ENCODE peak calls at places on chromosome 12, in four cellular contexts. G, T, L and K are unnamed samples. For H3K27me3, the result is how much of the 10 kb centered on the place peaks cover.

GRCh38 chr12:71392521-71393145 is 47.0 kb upstream of the LGR5 start:
- DNase-seq in G (no peak), T (no peak), L (no peak), K (no peak)

GRCh38 chr12:8123124-8123888 is at the start of gene CLEC4A:
- DNase-seq in G (no peak), T (no peak), L (no peak), K (no peak)

GRCh38 chr12:18246057-18246456 is 15.3 kb upstream of the PIK3C2G start:
- DNase-seq in G (no peak), T (no peak), L (no peak), K (no peak)

GRCh38 chr12:89731614-89732013 is 23.0 kb upstream of the ATP2B1 start:
- DNase-seq in G (no peak), T (no peak), L (no peak), K (no peak)

GRCh38 chr12:102659200-102659911 is 179.0 kb upstream of the IGF1 start:
- DNase-seq in G (no peak), T (no peak), L (no peak), K (no peak)

GRCh38 chr12:38904932-38905479 is 385 bp downstream of the CPNE8 start:
- DNase-seq in G (peak), T (peak), L (peak), K (peak)

GRCh38 chr12:1559729-1560128 is 34.7 kb downstream of the FBXL14 start:
- DNase-seq in G (no peak), T (no peak), L (no peak), K (no peak)

GRCh38 chr12:119730381-119730780 is 62.4 kb downstream of the PRKAB1 start:
- DNase-seq in G (no peak), T (no peak), L (no peak), K (no peak)

GRCh38 chr12:113130457-113131135 is 5.0 kb downstream of the RASAL1 start:
- DNase-seq in G (no peak), T (no peak), L (no peak), K (peak)

GRCh38 chr12:51846911-51847829 is 1.3 kb downstream of the FIGNL2 start:
- DNase-seq in G (no peak), T (peak), L (peak), K (no peak)

GRCh38 chr12:24045816-24046257 is 96.4 kb upstream of the SOX5 start:
- DNase-seq in G (no peak), T (no peak), L (no peak), K (no peak)

GRCh38 chr12:102430661-102431060 is 49.7 kb downstream of the IGF1 start:
- DNase-seq in G (no peak), T (no peak), L (no peak), K (no peak)

GRCh38 chr12:76586764-76587395 is 27.3 kb upstream of the OSBPL8 start:
- DNase-seq in G (no peak), T (no peak), L (peak), K (no peak)

GRCh38 chr12:4117386-4118016 is 156.1 kb upstream of the CCND2 start:
- DNase-seq in G (peak), T (no peak), L (peak), K (no peak)

GRCh38 chr12:130160711-130161231 is 1.5 kb upstream of the FZD10 start:
- DNase-seq in G (no peak), T (no peak), L (no peak), K (no peak)

GRCh38 chr12:47156167-47156736 is 76.5 kb upstream of the AMIGO2 start:
- DNase-seq in G (peak), T (no peak), L (no peak), K (no peak)

GRCh38 chr12:94149781-94150482 is 1.6 kb downstream of the PLXNC1 start:
- DNase-seq in G (no peak), T (peak), L (peak), K (no peak)

GRCh38 chr12:89901319-89901718 is 192.7 kb upstream of the ATP2B1 start:
- DNase-seq in G (no peak), T (no peak), L (no peak), K (no peak)

GRCh38 chr12:98456583-98457573 is 58.5 kb upstream of the TMPO start:
- DNase-seq in G (no peak), T (peak), L (peak), K (peak)

GRCh38 chr12:4270670-4271432 is 2.7 kb upstream of the CCND2 start:
- DNase-seq in G (peak), T (peak), L (peak), K (no peak)

GRCh38 chr12:10214877-10215267 is 2.2 kb downstream of the GABARAPL1 start:
- DNase-seq in G (no peak), T (no peak), L (no peak), K (no peak)

GRCh38 chr12:99553461-99553860 is 94.1 kb upstream of the GARIN6 start:
- DNase-seq in G (no peak), T (no peak), L (no peak), K (no peak)

GRCh38 chr12:8065991-8066594 is at the start of gene C3AR1:
- DNase-seq in G (no peak), T (no peak), L (peak), K (no peak)

GRCh38 chr12:121334513-121335343 is 17.5 kb downstream of the ANAPC5 start:
- DNase-seq in G (no peak), T (no peak), L (no peak), K (peak)

GRCh38 chr12:75444444-75445136 is 36.0 kb upstream of the GLIPR1 start:
- DNase-seq in G (no peak), T (no peak), L (no peak), K (no peak)

GRCh38 chr12:49885663-49886461 is 17.8 kb downstream of the FAIM2 start:
- DNase-seq in G (no peak), T (no peak), L (no peak), K (no peak)
- H3K27me3 ChIP-seq in G (under half), T (half or more), L (under half), K (under half)

GRCh38 chr12:49000346-49000745 is 1.2 kb upstream of the DDN start:
- DNase-seq in G (no peak), T (no peak), L (no peak), K (no peak)

GRCh38 chr12:48997719-48998496 is 1.3 kb downstream of the DDN start:
- DNase-seq in G (no peak), T (no peak), L (peak), K (no peak)

GRCh38 chr12:48998497-48999353 is 450 bp downstream of the DDN start:
- DNase-seq in G (no peak), T (no peak), L (peak), K (no peak)

GRCh38 chr12:48996794-48997718 is 2.1 kb downstream of the DDN start:
- DNase-seq in G (peak), T (peak), L (peak), K (peak)

DNA sequence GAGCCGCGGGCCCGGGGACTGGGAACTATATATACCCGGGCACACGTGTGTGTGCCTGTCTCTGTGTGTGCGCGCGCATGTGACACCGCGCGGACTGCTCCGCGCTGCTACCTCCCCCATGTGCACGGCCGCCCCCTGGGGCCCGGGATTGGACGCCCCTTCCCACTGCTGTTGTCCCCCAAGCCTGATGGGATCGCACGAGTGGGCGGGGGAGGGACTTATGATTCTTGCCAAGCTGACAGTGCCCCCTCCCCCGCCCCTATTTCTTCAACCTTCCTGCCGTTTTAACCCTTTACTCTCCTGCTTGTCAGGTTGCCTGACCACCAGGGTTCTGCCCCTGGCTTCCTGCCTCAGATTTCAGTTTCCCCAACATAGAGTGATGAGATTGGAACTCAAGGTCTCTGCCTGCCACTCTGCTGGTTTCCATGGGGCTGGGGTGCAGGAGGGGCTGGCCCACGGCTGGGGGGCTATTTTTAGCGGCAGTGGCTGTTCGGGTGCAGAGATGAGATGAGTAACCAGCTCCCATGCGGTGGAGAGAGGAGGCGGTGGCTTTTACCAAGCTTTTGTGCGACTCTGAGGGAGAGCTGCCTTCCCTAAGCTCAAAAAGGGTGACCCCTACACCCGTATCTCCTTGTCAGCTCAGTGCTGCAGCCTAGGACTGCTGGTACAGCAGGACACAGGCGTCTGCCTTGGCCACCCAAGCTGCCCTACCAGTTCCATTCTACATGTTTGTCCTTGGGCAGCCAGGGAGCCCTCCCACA is at the start of gene DDN:
- DNase-seq in G (no peak), T (no peak), L (no peak), K (peak)
- TF ChIP-seq CTCF in G (peak), T (no peak), L (no peak), K (no peak)

GRCh38 chr12:91180162-91180561 is 2.5 kb downstream of the DCN start:
- DNase-seq in G (no peak), T (no peak), L (no peak), K (no peak)

GRCh38 chr12:91178139-91178561 is 4.5 kb downstream of the DCN start:
- DNase-seq in G (no peak), T (no peak), L (no peak), K (no peak)

GRCh38 chr12:91180577-91180976 is 2.0 kb downstream of the DCN start:
- DNase-seq in G (no peak), T (no peak), L (no peak), K (no peak)

GRCh38 chr12:91178801-91179200 is 3.8 kb downstream of the DCN start:
- DNase-seq in G (no peak), T (no peak), L (no peak), K (no peak)

DNA sequence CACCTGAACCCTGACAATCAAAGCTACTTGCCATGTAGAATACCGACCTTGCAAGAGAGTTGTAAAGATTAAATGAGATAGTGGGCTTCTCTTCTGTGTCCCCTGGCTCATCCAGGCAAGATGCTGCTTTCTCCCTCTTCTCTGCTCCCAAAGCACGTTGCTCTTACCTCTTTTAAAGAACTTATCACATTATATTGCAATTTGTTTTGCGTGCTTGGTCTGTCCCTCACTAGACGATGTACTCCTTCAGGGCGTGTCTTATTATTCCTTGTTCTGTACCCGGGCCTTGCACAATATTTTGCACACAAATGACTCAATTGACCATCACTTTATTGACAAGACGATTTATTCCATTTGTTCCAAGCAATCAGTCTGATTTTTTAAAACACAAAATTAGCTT is 3.3 kb downstream of the DCN start:
- DNase-seq in G (no peak), T (no peak), L (no peak), K (no peak)
- H3K4me3 ChIP-seq in G (peak), T (peak), L (peak), K (peak)

GRCh38 chr12:128853321-128854197 is at the start of gene GLT1D1:
- DNase-seq in G (no peak), T (no peak), L (no peak), K (peak)
- H3K27me3 ChIP-seq in G (under half), T (half or more), L (under half), K (under half)

GRCh38 chr12:111271674-111272418 is 97.0 kb downstream of the PHETA1 start:
- DNase-seq in G (no peak), T (no peak), L (no peak), K (no peak)
- TF ChIP-seq CTCF in G (no peak), T (peak), L (no peak), K (no peak)

DNA sequence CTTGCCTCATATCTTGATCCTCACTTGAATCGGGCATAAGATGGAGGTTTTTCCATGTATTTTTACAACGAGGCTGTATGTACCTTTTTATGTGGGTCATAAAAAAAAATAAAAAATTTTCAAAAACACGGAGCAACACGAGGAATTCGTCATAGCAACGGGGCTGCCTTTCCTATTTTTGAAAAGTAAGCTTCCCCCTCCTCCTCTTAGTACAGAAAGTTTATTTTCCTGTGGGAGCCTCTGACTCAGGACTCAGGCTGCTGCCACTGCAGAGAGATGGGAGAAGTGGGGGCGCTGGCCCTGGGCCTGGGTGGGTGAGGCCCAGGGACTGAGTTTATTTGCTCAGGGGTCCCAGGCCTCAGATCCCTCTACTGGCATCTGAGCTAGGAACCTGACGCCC is 10.1 kb upstream of the CMKLR1 start:
- DNase-seq in G (no peak), T (no peak), L (no peak), K (no peak)
- H3K4me3 ChIP-seq in G (no peak), T (no peak), L (no peak), K (no peak)